ENCODE peak calls at places on chromosomes 6 and 20, in six cellular contexts. S is ovary; J is mesendoderm; L is CD8-positive, alpha-beta memory T cell; N is aorta; O is BJ. F is an unnamed sample.

GRCh38 chr6:76942203-76942971 is 520.9 kb downstream of the HTR1B start:
- DNase-seq in S (no peak), J (no peak), L (no peak), N (no peak), O (no peak), F (no peak)

GRCh38 chr6:151014404-151015150 is 149.1 kb downstream of the MTHFD1L start:
- DNase-seq in S (peak), J (peak), L (peak), N (peak), O (no peak), F (peak)

GRCh38 chr6:13453771-13454251 is 33.6 kb downstream of the GFOD1 start:
- DNase-seq in S (no peak), J (no peak), L (no peak), N (no peak), O (no peak), F (no peak)

GRCh38 chr6:27889275-27889627 is 22.9 kb downstream of the OR2B2 start:
- DNase-seq in S (no peak), J (no peak), L (no peak), N (no peak), O (no peak), F (no peak)

GRCh38 chr6:129929433-129929832 is 68.3 kb upstream of the TMEM244 start:
- DNase-seq in S (no peak), J (no peak), L (no peak), N (no peak), O (peak), F (no peak)

GRCh38 chr6:17884501-17885039 is 102.9 kb downstream of the KIF13A start:
- DNase-seq in S (no peak), J (no peak), L (no peak), N (no peak), O (no peak), F (no peak)

GRCh38 chr20:53926428-53927028 is 143.9 kb downstream of the BCAS1 start:
- DNase-seq in S (no peak), J (peak), L (no peak), N (no peak), O (peak), F (no peak)

GRCh38 chr20:20211988-20212518 is 155.9 kb upstream of the INSM1 start:
- DNase-seq in S (no peak), J (no peak), L (no peak), N (no peak), O (no peak), F (no peak)

GRCh38 chr20:35648836-35649235 is 15.9 kb downstream of the CPNE1 start:
- DNase-seq in S (no peak), J (no peak), L (no peak), N (no peak), O (no peak), F (no peak)

GRCh38 chr6:11621119-11621518 is 83.6 kb downstream of the TMEM170B start:
- DNase-seq in S (no peak), J (no peak), L (no peak), N (no peak), O (no peak), F (no peak)

GRCh38 chr6:10399451-10399850 is 15.4 kb downstream of the TFAP2A start:
- DNase-seq in S (no peak), J (no peak), L (no peak), N (no peak), O (no peak), F (no peak)

GRCh38 chr6:30113843-30114242 is 953 bp upstream of the TRIM31 start:
- DNase-seq in S (no peak), J (no peak), L (no peak), N (no peak), O (no peak), F (no peak)

GRCh38 chr6:17853533-17853932 is 133.9 kb downstream of the KIF13A start:
- DNase-seq in S (no peak), J (no peak), L (no peak), N (no peak), O (no peak), F (no peak)

GRCh38 chr6:6968731-6969552 is 138.8 kb upstream of the RREB1 start:
- DNase-seq in S (no peak), J (no peak), L (no peak), N (no peak), O (no peak), F (no peak)

GRCh38 chr6:112574190-112574589 is 227.1 kb downstream of the RFPL4B start:
- DNase-seq in S (no peak), J (peak), L (no peak), N (no peak), O (no peak), F (no peak)

GRCh38 chr6:29760328-29760727 is 37.1 kb downstream of the HLA-F start:
- DNase-seq in S (no peak), J (peak), L (no peak), N (no peak), O (no peak), F (no peak)

GRCh38 chr6:163904161-163904560 is 489.6 kb downstream of the QKI start:
- DNase-seq in S (no peak), J (no peak), L (no peak), N (no peak), O (no peak), F (no peak)

GRCh38 chr20:47720636-47721427 is 64.4 kb downstream of the SULF2 start:
- DNase-seq in S (no peak), J (peak), L (no peak), N (no peak), O (peak), F (no peak)

GRCh38 chr20:53623454-53624206 is 30.0 kb upstream of the ZNF217 start:
- DNase-seq in S (peak), J (peak), L (no peak), N (peak), O (no peak), F (peak)

GRCh38 chr20:61436268-61436667 is 184.2 kb downstream of the CDH4 start:
- DNase-seq in S (no peak), J (peak), L (no peak), N (no peak), O (no peak), F (no peak)

GRCh38 chr6:124324237-124324636 is 520.6 kb downstream of the NKAIN2 start:
- DNase-seq in S (no peak), J (no peak), L (no peak), N (no peak), O (no peak), F (no peak)

GRCh38 chr6:155493694-155494143 is 38.1 kb upstream of the NOX3 start:
- DNase-seq in S (no peak), J (peak), L (no peak), N (peak), O (peak), F (peak)

GRCh38 chr6:26295691-26296555 is 69.1 kb upstream of the BTN3A2 start:
- DNase-seq in S (no peak), J (no peak), L (no peak), N (no peak), O (no peak), F (no peak)

GRCh38 chr20:46739441-46740213 is 30.2 kb downstream of the SLC2A10 start:
- DNase-seq in S (no peak), J (no peak), L (no peak), N (no peak), O (no peak), F (no peak)

GRCh38 chr6:136921936-136922679 is at the start of gene SLC35D3:
- DNase-seq in S (peak), J (peak), L (no peak), N (peak), O (no peak), F (no peak)

GRCh38 chr6:128508588-128509296 is 11.7 kb downstream of the PTPRK start:
- DNase-seq in S (no peak), J (no peak), L (no peak), N (no peak), O (peak), F (no peak)

GRCh38 chr6:37493047-37493995 is 6.4 kb downstream of the CCDC167 start:
- DNase-seq in S (peak), J (no peak), L (no peak), N (peak), O (no peak), F (no peak)

GRCh38 chr6:131914234-131914633 is 36.9 kb downstream of the CCN2 start:
- DNase-seq in S (no peak), J (no peak), L (no peak), N (no peak), O (no peak), F (no peak)

GRCh38 chr6:37177083-37177949 is 7.4 kb downstream of the PIM1 start:
- DNase-seq in S (no peak), J (peak), L (no peak), N (no peak), O (no peak), F (no peak)

GRCh38 chr20:24353135-24353694 is 116.2 kb upstream of the SYNDIG1 start:
- DNase-seq in S (no peak), J (no peak), L (no peak), N (no peak), O (no peak), F (no peak)

GRCh38 chr20:56765172-56766073 is 136.3 kb downstream of the TFAP2C start:
- DNase-seq in S (no peak), J (no peak), L (no peak), N (no peak), O (no peak), F (no peak)

GRCh38 chr6:82363368-82364086 is at the start of gene TPBG:
- DNase-seq in S (peak), J (peak), L (peak), N (peak), O (no peak), F (peak)

GRCh38 chr6:28525496-28526039 is at the start of gene GPX5:
- DNase-seq in S (no peak), J (peak), L (no peak), N (no peak), O (no peak), F (no peak)

GRCh38 chr6:39076086-39076992 is 27.8 kb downstream of the GLP1R start:
- DNase-seq in S (no peak), J (no peak), L (no peak), N (no peak), O (no peak), F (no peak)

GRCh38 chr6:23584134-23584763 is 541.8 kb upstream of the NRSN1 start:
- DNase-seq in S (no peak), J (no peak), L (no peak), N (no peak), O (no peak), F (no peak)

GRCh38 chr6:150373260-150373701 is 4.5 kb downstream of the IYD start:
- DNase-seq in S (no peak), J (no peak), L (no peak), N (peak), O (no peak), F (no peak)

GRCh38 chr6:12557760-12558159 is 158.8 kb upstream of the PHACTR1 start:
- DNase-seq in S (no peak), J (no peak), L (no peak), N (no peak), O (no peak), F (no peak)

GRCh38 chr6:90646936-90647335 is 60.1 kb upstream of the MAP3K7 start:
- DNase-seq in S (no peak), J (no peak), L (no peak), N (no peak), O (no peak), F (no peak)

GRCh38 chr6:90644492-90644891 is 57.6 kb upstream of the MAP3K7 start:
- DNase-seq in S (no peak), J (no peak), L (no peak), N (no peak), O (no peak), F (no peak)

GRCh38 chr6:90643366-90643765 is 56.5 kb upstream of the MAP3K7 start:
- DNase-seq in S (no peak), J (peak), L (no peak), N (no peak), O (no peak), F (no peak)

GRCh38 chr6:90648873-90649272 is 62.0 kb upstream of the MAP3K7 start:
- DNase-seq in S (no peak), J (no peak), L (no peak), N (no peak), O (no peak), F (no peak)

GRCh38 chr6:90645634-90646033 is 58.8 kb upstream of the MAP3K7 start:
- DNase-seq in S (no peak), J (no peak), L (no peak), N (no peak), O (no peak), F (no peak)
- H3K4me3 ChIP-seq in S (no peak), J (no peak), L (no peak), N (no peak), O (no peak), F (no peak)

DNA sequence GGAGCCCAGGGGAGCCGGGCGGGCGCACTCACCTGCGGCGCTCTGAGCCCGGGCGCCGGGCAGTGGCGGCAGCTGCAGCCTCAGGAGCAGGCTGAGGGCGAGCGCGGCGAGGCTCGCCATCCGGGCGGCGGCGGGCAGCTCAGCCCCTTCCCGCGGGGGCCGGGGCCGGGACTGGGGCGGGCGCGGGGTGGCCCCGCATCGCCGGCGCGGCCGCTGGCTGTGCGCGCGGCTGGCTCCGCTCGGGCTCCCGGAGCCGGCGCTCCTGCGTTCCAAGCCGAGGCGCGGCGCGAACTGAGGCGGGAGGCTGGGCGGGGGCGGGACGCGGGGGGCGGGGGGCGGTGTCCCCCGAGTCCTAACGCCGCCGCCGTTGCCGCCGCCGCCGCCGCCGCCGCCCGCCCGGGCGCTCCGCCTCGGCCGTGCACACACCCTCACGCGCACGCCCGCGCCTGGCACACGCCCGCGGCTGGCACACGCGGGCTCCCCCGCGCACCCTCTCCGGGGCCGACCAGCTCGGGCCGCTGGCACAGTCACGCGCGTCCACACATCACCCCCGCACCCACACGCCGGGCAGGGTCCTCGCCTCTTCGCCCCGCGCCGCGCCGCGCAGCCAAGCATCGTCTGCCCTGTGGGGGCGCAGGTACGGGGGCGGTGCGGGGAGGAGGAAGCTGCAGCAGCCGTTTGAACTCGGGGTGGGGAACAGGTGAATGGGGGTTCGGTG is at the start of gene PTPRT:
- DNase-seq in S (no peak), J (no peak), L (no peak), N (no peak), O (no peak), F (no peak)
- H3K4me3 ChIP-seq in S (no peak), J (peak), L (no peak), N (peak), O (no peak), F (peak)

GRCh38 chr6:45741437-45742166 is 274.1 kb downstream of the CLIC5 start:
- DNase-seq in S (peak), J (no peak), L (no peak), N (no peak), O (peak), F (no peak)
- H3K4me3 ChIP-seq in S (no peak), J (no peak), L (no peak), N (no peak), O (no peak), F (no peak)

GRCh38 chr20:539848-540247 is 3.7 kb downstream of the CSNK2A1 start:
- DNase-seq in S (no peak), J (peak), L (no peak), N (no peak), O (no peak), F (no peak)
- H3K4me3 ChIP-seq in S (no peak), J (no peak), L (no peak), N (no peak), O (no peak), F (no peak)

GRCh38 chr6:45074423-45074822 is 253.7 kb upstream of the RUNX2 start:
- DNase-seq in S (no peak), J (no peak), L (no peak), N (no peak), O (no peak), F (no peak)

GRCh38 chr6:45073771-45074170 is 254.4 kb upstream of the RUNX2 start:
- DNase-seq in S (no peak), J (no peak), L (no peak), N (no peak), O (no peak), F (no peak)

GRCh38 chr6:45076217-45076616 is 251.9 kb upstream of the RUNX2 start:
- DNase-seq in S (no peak), J (no peak), L (no peak), N (no peak), O (peak), F (no peak)

GRCh38 chr6:45072673-45073072 is 255.5 kb upstream of the RUNX2 start:
- DNase-seq in S (no peak), J (peak), L (no peak), N (no peak), O (no peak), F (no peak)

GRCh38 chr6:45075246-45075645 is 252.9 kb upstream of the RUNX2 start:
- DNase-seq in S (no peak), J (no peak), L (no peak), N (no peak), O (peak), F (no peak)
- H3K4me3 ChIP-seq in S (no peak), J (no peak), L (no peak), N (no peak), O (no peak), F (no peak)

DNA sequence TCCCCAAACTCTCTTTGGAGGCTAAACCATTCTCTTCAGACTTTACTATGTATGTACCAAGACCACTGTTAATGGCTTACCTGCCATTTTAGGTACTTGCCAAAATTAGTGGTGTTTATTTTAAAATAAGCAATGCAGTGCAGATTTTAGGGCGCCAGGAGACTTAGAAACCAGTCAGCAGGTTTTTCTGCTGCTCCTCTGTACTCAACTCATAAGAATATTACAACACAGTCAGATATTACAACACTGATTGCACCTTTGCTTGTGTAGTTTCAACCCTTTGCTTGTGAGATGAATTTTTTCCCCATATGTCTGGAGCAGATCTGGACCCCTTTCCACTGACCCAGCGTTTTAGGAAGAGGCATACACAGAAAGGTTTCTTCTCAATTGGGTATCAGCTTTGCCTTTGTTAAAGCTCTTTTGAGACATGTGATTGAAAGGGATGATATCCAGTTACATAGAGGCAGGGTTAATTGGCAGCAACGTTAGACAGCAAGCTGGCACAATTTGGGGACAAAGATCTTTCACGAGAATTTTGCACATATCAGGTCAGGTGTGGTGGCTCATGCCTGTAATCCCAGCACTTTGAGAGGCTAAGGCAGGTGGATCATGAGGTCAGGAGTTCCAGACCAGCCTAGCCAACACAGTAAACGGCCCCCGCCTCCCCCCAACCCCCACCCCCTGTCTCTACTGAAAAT is 6.2 kb downstream of the TTPAL start:
- DNase-seq in S (no peak), J (no peak), L (no peak), N (no peak), O (no peak), F (no peak)
- H3K4me3 ChIP-seq in S (no peak), J (no peak), L (no peak), N (no peak), O (no peak), F (no peak)